ENCODE peak calls at places on chromosomes 4 and X, in seven cellular contexts. One of them, this sample, is unnamed. For H3K36me3 and H3K27me3, the result is how much of the 10 kb centered on the place peaks cover.

GRCh38 chrX:37785569-37785968 is 5.7 kb downstream of the CYBB start:
- DNase-seq in PC-3: peak
- DNase-seq in neural progenitor cell: no peak
- DNase-seq in body of pancreas: no peak
- DNase-seq in PC-9: peak
- DNase-seq in sigmoid colon: no peak
- DNase-seq in fibroblast of lung: peak
- DNase-seq in this sample: no peak

GRCh38 chr4:155891058-155891457 is 12.4 kb upstream of the TDO2 start:
- DNase-seq in PC-3: no peak
- DNase-seq in fibroblast of lung: peak
- DNase-seq in neural progenitor cell: no peak
- DNase-seq in body of pancreas: no peak
- DNase-seq in PC-9: no peak
- DNase-seq in sigmoid colon: no peak
- DNase-seq in this sample: no peak

GRCh38 chr4:183876268-183876934 is 28.7 kb upstream of the STOX2 start:
- DNase-seq in body of pancreas: peak
- DNase-seq in PC-9: peak
- DNase-seq in fibroblast of lung: peak
- DNase-seq in PC-3: peak
- DNase-seq in neural progenitor cell: no peak
- DNase-seq in sigmoid colon: peak
- DNase-seq in this sample: no peak

GRCh38 chrX:134868766-134869495 is 121.9 kb upstream of the SMIM10 start:
- DNase-seq in PC-3: peak
- DNase-seq in fibroblast of lung: peak
- DNase-seq in neural progenitor cell: no peak
- DNase-seq in PC-9: no peak
- DNase-seq in body of pancreas: no peak
- DNase-seq in sigmoid colon: no peak
- DNase-seq in this sample: no peak

GRCh38 chr4:140330311-140330900 is 43.0 kb upstream of the SCOC start:
- DNase-seq in sigmoid colon: no peak
- DNase-seq in fibroblast of lung: peak
- DNase-seq in PC-3: peak
- DNase-seq in body of pancreas: no peak
- DNase-seq in neural progenitor cell: peak
- DNase-seq in PC-9: no peak
- DNase-seq in this sample: no peak

GRCh38 chr4:26474551-26474950 is 15.7 kb downstream of the CCKAR start:
- DNase-seq in body of pancreas: no peak
- DNase-seq in neural progenitor cell: no peak
- DNase-seq in PC-3: no peak
- DNase-seq in sigmoid colon: no peak
- DNase-seq in fibroblast of lung: no peak
- DNase-seq in PC-9: no peak
- DNase-seq in this sample: no peak

GRCh38 chrX:70436380-70436779 is 8.3 kb upstream of the DLG3 start:
- DNase-seq in neural progenitor cell: peak
- DNase-seq in PC-9: no peak
- DNase-seq in fibroblast of lung: peak
- DNase-seq in sigmoid colon: no peak
- DNase-seq in PC-3: no peak
- DNase-seq in body of pancreas: no peak
- DNase-seq in this sample: no peak

GRCh38 chr4:38021751-38022150 is 61.6 kb downstream of the PTTG2 start:
- DNase-seq in PC-9: peak
- DNase-seq in neural progenitor cell: no peak
- DNase-seq in body of pancreas: no peak
- DNase-seq in fibroblast of lung: no peak
- DNase-seq in PC-3: no peak
- DNase-seq in sigmoid colon: no peak
- DNase-seq in this sample: no peak

GRCh38 chrX:30635630-30636029 is 17.6 kb upstream of the GK start:
- DNase-seq in sigmoid colon: no peak
- DNase-seq in fibroblast of lung: no peak
- DNase-seq in body of pancreas: no peak
- DNase-seq in neural progenitor cell: no peak
- DNase-seq in PC-3: peak
- DNase-seq in PC-9: no peak
- DNase-seq in this sample: no peak

GRCh38 chr4:109803924-109804571 is 2.2 kb upstream of the CFI start:
- DNase-seq in body of pancreas: peak
- DNase-seq in sigmoid colon: no peak
- DNase-seq in fibroblast of lung: peak
- DNase-seq in neural progenitor cell: peak
- DNase-seq in PC-3: peak
- DNase-seq in PC-9: peak
- DNase-seq in this sample: no peak
- TF ChIP-seq CTCF in body of pancreas: peak
- TF ChIP-seq CTCF in sigmoid colon: no peak
- TF ChIP-seq CTCF in fibroblast of lung: peak
- TF ChIP-seq CTCF in neural progenitor cell: peak
- TF ChIP-seq CTCF in PC-3: peak
- TF ChIP-seq CTCF in PC-9: peak
- TF ChIP-seq CTCF in this sample: peak

GRCh38 chr4:82939414-82939813 is 38.9 kb downstream of the THAP9 start:
- DNase-seq in neural progenitor cell: no peak
- DNase-seq in PC-3: no peak
- DNase-seq in body of pancreas: no peak
- DNase-seq in fibroblast of lung: no peak
- DNase-seq in PC-9: no peak
- DNase-seq in sigmoid colon: no peak
- DNase-seq in this sample: no peak
- H3K36me3 ChIP-seq in neural progenitor cell: under half
- H3K36me3 ChIP-seq in PC-3: under half
- H3K36me3 ChIP-seq in body of pancreas: under half
- H3K36me3 ChIP-seq in fibroblast of lung: under half
- H3K36me3 ChIP-seq in PC-9: under half
- H3K36me3 ChIP-seq in sigmoid colon: under half
- H3K36me3 ChIP-seq in this sample: half or more

GRCh38 chr4:173521474-173522159 is 8.4 kb downstream of the HAND2 start:
- DNase-seq in body of pancreas: no peak
- DNase-seq in PC-9: no peak
- DNase-seq in PC-3: no peak
- DNase-seq in fibroblast of lung: no peak
- DNase-seq in neural progenitor cell: peak
- DNase-seq in sigmoid colon: peak
- DNase-seq in this sample: no peak
- H3K27me3 ChIP-seq in body of pancreas: under half
- H3K27me3 ChIP-seq in PC-9: under half
- H3K27me3 ChIP-seq in PC-3: under half
- H3K27me3 ChIP-seq in fibroblast of lung: half or more
- H3K27me3 ChIP-seq in neural progenitor cell: half or more
- H3K27me3 ChIP-seq in sigmoid colon: under half
- H3K27me3 ChIP-seq in this sample: half or more

DNA sequence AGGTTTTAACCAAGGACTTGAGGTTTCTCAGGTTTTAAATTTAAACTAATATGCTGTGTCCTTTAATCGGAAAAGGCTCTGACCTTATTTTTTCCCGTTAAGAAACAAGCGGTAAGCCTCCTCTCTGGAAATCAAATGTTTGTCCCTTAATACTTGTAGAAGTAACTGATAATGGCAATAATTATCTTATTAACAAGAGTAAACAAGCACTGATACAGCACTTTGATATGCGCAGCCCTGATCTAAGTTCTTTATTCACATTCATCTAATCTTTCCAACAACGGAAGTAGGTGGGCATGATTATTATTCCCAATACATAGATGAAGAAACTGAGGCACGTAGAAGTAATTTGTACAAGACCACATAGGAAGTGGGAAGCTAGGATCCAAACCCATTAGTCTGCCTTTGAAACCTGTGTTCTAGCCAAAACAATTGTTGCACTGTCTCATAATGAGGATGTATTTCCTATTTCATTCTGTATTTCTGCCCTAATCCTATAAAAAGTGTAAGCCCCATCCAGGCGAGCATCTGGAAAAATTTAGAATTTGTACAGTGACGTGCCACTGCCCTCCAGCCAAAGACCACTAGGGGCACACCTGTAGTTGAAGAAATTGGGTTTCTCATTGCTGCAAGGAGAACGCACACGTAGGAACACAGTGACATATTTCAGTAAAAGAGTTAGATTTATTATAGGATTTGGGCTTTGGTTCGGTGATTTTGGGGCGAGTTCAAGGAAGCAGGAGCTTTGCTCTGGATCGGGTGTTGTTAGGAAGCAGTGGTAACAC is 605 bp downstream of the CXorf58 start:
- DNase-seq in PC-3: no peak
- DNase-seq in fibroblast of lung: no peak
- DNase-seq in neural progenitor cell: no peak
- DNase-seq in PC-9: no peak
- DNase-seq in sigmoid colon: no peak
- DNase-seq in body of pancreas: no peak
- DNase-seq in this sample: no peak
- TF ChIP-seq CTCF in PC-3: peak
- TF ChIP-seq CTCF in fibroblast of lung: peak
- TF ChIP-seq CTCF in neural progenitor cell: peak
- TF ChIP-seq CTCF in PC-9: peak
- TF ChIP-seq CTCF in sigmoid colon: no peak
- TF ChIP-seq CTCF in body of pancreas: no peak
- TF ChIP-seq CTCF in this sample: peak

DNA sequence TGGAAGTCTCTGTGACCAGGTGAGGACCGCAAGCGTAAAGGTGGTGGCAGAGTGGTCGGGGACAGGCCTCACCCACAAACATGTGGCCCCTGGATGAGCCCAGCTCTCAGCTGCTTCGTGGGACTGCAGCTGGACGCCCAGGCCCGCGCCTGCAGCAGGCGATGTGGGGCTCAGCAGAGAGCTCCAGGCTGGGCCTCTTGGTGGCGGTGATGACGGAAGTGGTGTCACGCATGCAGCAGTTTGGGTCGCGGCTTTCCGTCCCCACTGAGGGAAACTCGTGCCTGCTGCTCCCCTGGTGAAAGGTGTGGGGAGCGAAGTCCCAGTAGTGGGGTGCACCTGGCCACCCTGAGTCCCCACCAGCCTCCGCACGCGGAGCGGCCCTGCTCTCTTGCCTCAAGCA is 26.8 kb downstream of the PCGF3 start:
- DNase-seq in sigmoid colon: no peak
- DNase-seq in PC-9: no peak
- DNase-seq in neural progenitor cell: no peak
- DNase-seq in fibroblast of lung: no peak
- DNase-seq in PC-3: no peak
- DNase-seq in body of pancreas: no peak
- DNase-seq in this sample: peak
- H3K36me3 ChIP-seq in sigmoid colon: under half
- H3K36me3 ChIP-seq in PC-9: under half
- H3K36me3 ChIP-seq in neural progenitor cell: under half
- H3K36me3 ChIP-seq in fibroblast of lung: under half
- H3K36me3 ChIP-seq in PC-3: under half
- H3K36me3 ChIP-seq in body of pancreas: under half
- H3K36me3 ChIP-seq in this sample: under half

DNA sequence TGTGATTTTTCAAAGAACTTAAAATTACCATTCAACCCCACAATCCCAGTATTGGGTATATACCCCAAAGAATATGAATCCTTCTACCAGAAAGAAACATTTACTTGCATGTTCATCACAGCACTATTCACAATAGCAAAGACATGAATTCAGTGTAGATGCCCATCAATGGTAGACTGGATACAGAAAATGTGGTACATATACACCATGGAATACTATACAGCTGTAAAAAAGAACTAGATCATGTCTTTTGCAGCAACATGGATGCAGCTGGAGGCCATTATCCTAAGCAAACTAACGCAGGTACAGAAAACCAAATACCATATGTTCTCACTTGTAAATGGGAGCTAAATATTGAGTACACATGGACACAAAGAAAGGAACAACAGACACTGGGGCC is 34.1 kb upstream of the TMPRSS11F start:
- DNase-seq in PC-9: no peak
- DNase-seq in fibroblast of lung: no peak
- DNase-seq in PC-3: no peak
- DNase-seq in sigmoid colon: no peak
- DNase-seq in neural progenitor cell: no peak
- DNase-seq in body of pancreas: no peak
- DNase-seq in this sample: no peak
- H3K27me3 ChIP-seq in PC-9: under half
- H3K27me3 ChIP-seq in fibroblast of lung: under half
- H3K27me3 ChIP-seq in PC-3: under half
- H3K27me3 ChIP-seq in sigmoid colon: under half
- H3K27me3 ChIP-seq in neural progenitor cell: under half
- H3K27me3 ChIP-seq in body of pancreas: under half
- H3K27me3 ChIP-seq in this sample: under half

DNA sequence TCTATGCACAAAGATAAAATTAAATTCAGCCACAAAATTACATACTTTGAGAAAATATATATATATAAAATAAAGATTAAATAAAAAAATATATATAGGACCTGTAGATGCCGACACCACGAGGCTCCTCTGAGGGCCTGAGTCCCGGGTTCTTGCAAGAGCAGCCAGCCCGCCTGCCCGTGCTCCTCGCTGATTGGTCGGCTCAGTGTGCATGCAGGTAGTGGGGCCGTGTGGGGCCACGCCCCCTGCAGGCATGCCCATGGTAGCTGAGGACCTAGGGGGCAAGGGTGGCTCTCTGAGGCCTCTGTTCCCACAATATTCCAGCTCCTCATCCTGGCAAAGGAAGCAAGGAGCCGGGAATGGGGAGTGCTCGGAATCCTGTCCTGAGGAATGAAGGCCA is 80.5 kb upstream of the AMELX start:
- DNase-seq in body of pancreas: no peak
- DNase-seq in PC-9: no peak
- DNase-seq in sigmoid colon: no peak
- DNase-seq in neural progenitor cell: no peak
- DNase-seq in fibroblast of lung: no peak
- DNase-seq in PC-3: no peak
- DNase-seq in this sample: no peak
- TF ChIP-seq CTCF in body of pancreas: no peak
- TF ChIP-seq CTCF in PC-9: no peak
- TF ChIP-seq CTCF in sigmoid colon: no peak
- TF ChIP-seq CTCF in neural progenitor cell: no peak
- TF ChIP-seq CTCF in fibroblast of lung: no peak
- TF ChIP-seq CTCF in PC-3: no peak
- TF ChIP-seq CTCF in this sample: no peak

This sample was measured in RWPE2.